ENCODE peak calls at places on chromosomes 13 and 19, in seven cellular contexts. X, N, R, S, B, T and Y are unnamed samples. For H3K9me3, the result is how much of the 10 kb centered on the place peaks cover.

GRCh38 chr19:50639121-50640112 is at the start of gene SYT3:
- DNase-seq in T (peak), X (peak), N (no peak), B (no peak), S (peak), R (peak), Y (peak)

GRCh38 chr19:46967578-46968018 is 52.0 kb upstream of the NPAS1 start:
- DNase-seq in X (no peak), S (no peak), R (peak), N (peak), B (no peak), T (no peak), Y (no peak)

GRCh38 chr19:15432018-15432494 is 13.3 kb upstream of the AKAP8L start:
- DNase-seq in X (peak), R (no peak), S (peak), N (no peak), B (no peak), T (no peak), Y (no peak)

GRCh38 chr19:10749435-10750384 is 31.8 kb downstream of the DNM2 start:
- DNase-seq in R (peak), N (no peak), S (no peak), B (no peak), T (no peak), X (no peak), Y (no peak)

GRCh38 chr19:3730457-3730958 is 22.3 kb downstream of the TJP3 start:
- DNase-seq in S (no peak), T (no peak), B (no peak), R (no peak), N (no peak), X (no peak), Y (no peak)

GRCh38 chr19:15551183-15552004 is 43.1 kb downstream of the CYP4F22 start:
- DNase-seq in B (no peak), R (peak), X (no peak), T (peak), S (no peak), N (peak), Y (peak)

GRCh38 chr19:10964903-10965302 is 4.1 kb downstream of the SMARCA4 start:
- DNase-seq in T (no peak), B (no peak), X (no peak), N (no peak), S (no peak), R (no peak), Y (no peak)

GRCh38 chr13:101614491-101614890 is 162.0 kb downstream of the ITGBL1 start:
- DNase-seq in S (no peak), R (no peak), X (peak), B (no peak), T (no peak), N (no peak), Y (no peak)

GRCh38 chr19:30365121-30365800 is 6.9 kb upstream of the ZNF536 start:
- DNase-seq in S (no peak), N (no peak), R (no peak), B (no peak), T (no peak), X (no peak), Y (no peak)

GRCh38 chr19:1000095-1000494 is at the start of gene GRIN3B:
- DNase-seq in X (peak), B (no peak), N (peak), R (peak), S (peak), T (peak), Y (peak)

GRCh38 chr13:65882810-65883209 is 1347.3 kb downstream of the PCDH9 start:
- DNase-seq in T (peak), B (no peak), R (no peak), N (no peak), X (no peak), S (no peak), Y (no peak)

GRCh38 chr19:45753548-45753947 is 15.5 kb downstream of the SIX5 start:
- DNase-seq in R (no peak), X (peak), N (no peak), T (no peak), S (peak), B (no peak), Y (no peak)

GRCh38 chr19:50909240-50910070 is 1.7 kb downstream of the KLK4 start:
- DNase-seq in R (peak), B (no peak), N (no peak), T (peak), S (peak), X (peak), Y (peak)

GRCh38 chr19:12790628-12791344 is 500 bp upstream of the JUNB start:
- DNase-seq in B (no peak), X (peak), S (no peak), N (no peak), T (no peak), R (no peak), Y (no peak)

GRCh38 chr19:19176950-19177349 is 6.9 kb upstream of the MEF2B start:
- DNase-seq in X (no peak), S (no peak), B (no peak), R (no peak), N (no peak), T (no peak), Y (no peak)

GRCh38 chr13:100497394-100497793 is 91.2 kb downstream of the GGACT start:
- DNase-seq in X (no peak), B (no peak), N (no peak), T (no peak), S (no peak), R (no peak), Y (no peak)

GRCh38 chr19:9673912-9674668 is 810 bp downstream of the ZNF562 start:
- DNase-seq in B (no peak), S (no peak), R (no peak), T (peak), N (no peak), X (no peak), Y (no peak)

GRCh38 chr13:51781246-51782022 is 22.5 kb downstream of the DHRS12 start:
- DNase-seq in X (peak), S (peak), N (peak), T (peak), R (peak), B (no peak), Y (peak)

GRCh38 chr19:2609389-2610116 is 92.9 kb downstream of the GNG7 start:
- DNase-seq in X (no peak), T (no peak), N (no peak), B (no peak), S (no peak), R (no peak), Y (no peak)

GRCh38 chr13:30114586-30115256 is 192.6 kb downstream of the KATNAL1 start:
- DNase-seq in N (peak), S (peak), T (peak), B (peak), R (peak), X (peak), Y (peak)

GRCh38 chr13:98785405-98785804 is 32.9 kb upstream of the SLC15A1 start:
- DNase-seq in R (no peak), N (no peak), X (no peak), B (no peak), S (no peak), T (no peak), Y (no peak)

GRCh38 chr13:30759748-30760147 is 24.4 kb downstream of the ALOX5AP start:
- DNase-seq in X (no peak), N (no peak), R (no peak), S (no peak), B (no peak), T (no peak), Y (no peak)

GRCh38 chr13:87274209-87274819 is 396.9 kb upstream of the SLITRK5 start:
- DNase-seq in B (no peak), N (no peak), S (peak), R (no peak), T (peak), X (peak), Y (peak)

GRCh38 chr13:52746141-52746540 is 6.5 kb upstream of the CNMD start:
- DNase-seq in B (no peak), N (no peak), X (no peak), R (no peak), T (no peak), S (no peak), Y (no peak)

GRCh38 chr13:25927966-25928365 is 123.8 kb downstream of the SHISA2 start:
- DNase-seq in B (no peak), X (no peak), N (no peak), S (no peak), R (no peak), T (no peak), Y (no peak)

GRCh38 chr13:30816733-30817132 is 81.4 kb downstream of the ALOX5AP start:
- DNase-seq in X (no peak), S (no peak), B (no peak), T (no peak), R (no peak), N (no peak), Y (no peak)

GRCh38 chr13:44191504-44192171 is 182.0 kb upstream of the SERP2 start:
- DNase-seq in X (peak), S (peak), B (no peak), R (peak), T (peak), N (no peak), Y (peak)

GRCh38 chr19:2164020-2164988 is 571 bp downstream of the DOT1L start:
- DNase-seq in N (no peak), R (no peak), X (peak), S (peak), T (peak), B (no peak), Y (no peak)

GRCh38 chr19:18418034-18418724 is 1.0 kb upstream of the SSBP4 start:
- DNase-seq in X (no peak), R (no peak), N (peak), S (no peak), T (no peak), B (no peak), Y (no peak)

GRCh38 chr13:24407844-24408243 is 98.5 kb downstream of the C1QTNF9 start:
- DNase-seq in S (no peak), R (no peak), X (no peak), N (no peak), T (peak), B (no peak), Y (no peak)

GRCh38 chr19:49820125-49820524 is 2.0 kb downstream of the MED25 start:
- DNase-seq in X (no peak), T (no peak), B (no peak), S (no peak), R (peak), N (no peak), Y (no peak)

GRCh38 chr13:44259045-44260042 is 114.3 kb upstream of the SERP2 start:
- DNase-seq in T (no peak), B (no peak), X (no peak), R (peak), N (peak), S (no peak), Y (peak)

GRCh38 chr19:2424686-2425621 is 2.4 kb downstream of the TIMM13 start:
- DNase-seq in N (peak), X (peak), T (peak), B (no peak), R (peak), S (peak), Y (peak)

GRCh38 chr19:3336680-3337523 is 29.5 kb upstream of the NFIC start:
- DNase-seq in T (no peak), S (no peak), R (peak), N (peak), X (no peak), B (no peak), Y (no peak)

GRCh38 chr13:84574851-84575250 is 692.6 kb upstream of the SLITRK1 start:
- DNase-seq in R (no peak), N (no peak), X (no peak), T (peak), B (no peak), S (no peak), Y (no peak)
- TF ChIP-seq CTCF in R (peak), N (no peak), X (peak), T (peak), B (peak), S (peak), Y (peak)

GRCh38 chr19:58274771-58275199 is 4.0 kb upstream of the ZNF8 start:
- DNase-seq in R (no peak), X (no peak), T (no peak), S (no peak), B (no peak), N (no peak), Y (no peak)
- H3K9me3 ChIP-seq in R (half or more), X (under half), T (under half), S (under half), B (half or more), N (half or more), Y (under half)

DNA sequence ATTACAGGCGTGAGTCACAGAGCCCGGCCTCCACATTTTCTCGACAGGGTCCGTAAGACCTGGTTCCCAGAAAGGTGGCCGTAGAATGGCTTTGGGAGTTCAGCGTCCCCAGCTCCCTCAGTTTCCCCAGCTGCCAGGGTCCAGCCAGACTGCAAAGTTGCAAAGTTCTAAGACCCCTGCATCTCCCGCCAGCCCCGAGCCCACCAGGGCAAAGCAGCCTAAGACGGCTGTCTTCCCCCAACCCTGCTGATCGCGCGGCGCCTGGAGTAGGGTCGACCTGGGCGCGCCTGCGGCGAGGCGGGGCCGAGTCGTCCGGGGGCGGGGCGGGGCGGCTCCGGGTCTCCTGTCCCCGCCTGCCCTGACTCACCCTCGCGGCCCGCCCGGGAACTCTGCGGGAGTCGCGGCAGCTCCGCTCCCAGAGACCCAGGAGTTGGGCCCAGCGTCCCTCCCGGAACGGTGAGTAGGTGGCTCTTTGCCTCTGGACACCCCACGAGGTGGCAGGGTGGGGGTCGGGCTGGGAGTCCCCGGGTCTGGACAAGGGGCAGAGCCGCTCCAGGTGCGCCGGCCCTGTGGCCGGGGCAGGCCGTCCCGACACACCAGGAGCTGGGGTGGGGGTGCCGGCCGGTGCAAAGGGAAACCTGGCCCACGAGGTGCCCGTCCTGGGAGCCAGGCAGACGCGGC is at the start of gene LRRC8E:
- DNase-seq in R (peak), X (peak), B (no peak), T (peak), S (peak), N (no peak), Y (peak)
- TF ChIP-seq CTCF in R (no peak), X (no peak), B (no peak), T (no peak), S (no peak), N (no peak), Y (no peak)

DNA sequence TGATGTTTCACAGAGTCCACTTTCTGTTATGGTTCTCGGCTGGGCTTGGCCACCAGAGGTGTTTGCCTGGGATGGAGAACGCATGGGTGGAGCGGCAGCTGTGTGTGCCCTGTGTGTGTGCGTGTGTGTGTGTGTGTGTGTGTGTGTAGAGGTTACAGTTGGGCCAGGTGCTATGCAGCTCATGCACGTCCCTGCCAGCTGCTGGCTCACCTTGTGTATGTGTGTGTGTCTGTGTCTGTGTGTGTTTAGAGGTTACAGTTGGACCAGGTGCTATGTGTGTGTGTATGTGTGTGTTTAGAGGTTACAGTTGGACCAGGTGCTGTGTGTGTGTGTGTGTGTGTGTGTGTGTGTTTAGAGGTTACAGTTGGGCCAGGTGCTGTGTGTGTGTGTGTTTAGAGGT is 33.0 kb upstream of the PEG3 start:
- DNase-seq in R (no peak), X (no peak), B (no peak), N (no peak), T (no peak), S (no peak), Y (no peak)
- H3K9me3 ChIP-seq in R (under half), X (under half), B (under half), N (under half), T (under half), S (under half), Y (under half)

GRCh38 chr19:8340341-8341096 is 2.5 kb downstream of the KANK3 start:
- DNase-seq in X (peak), S (no peak), B (no peak), N (peak), R (peak), T (no peak), Y (no peak)
- TF ChIP-seq CTCF in X (peak), S (peak), B (peak), N (no peak), R (no peak), T (no peak), Y (peak)